ENCODE peak calls at places on chromosomes 6 and 20, in four cellular contexts. N, Q, Z and Y are unnamed samples.

GRCh38 chr20:20079102-20079784 is 26.9 kb downstream of the CFAP61 start:
- DNase-seq in N (no peak), Z (no peak), Q (peak; percentile 16), Y (no peak)

GRCh38 chr20:62382306-62383198 is 4.4 kb upstream of the RPS21 start:
- DNase-seq in Q (peak; percentile 87), N (peak; percentile 90), Z (peak; percentile 88), Y (peak; percentile 95)

GRCh38 chr6:77467038-77467437 is 3.7 kb upstream of the HTR1B start:
- DNase-seq in Z (no peak), N (no peak), Q (no peak), Y (no peak)

GRCh38 chr6:32484614-32484998 is 44.9 kb downstream of the HLA-DRA start:
- DNase-seq in Q (no peak), Z (no peak), N (no peak), Y (no peak)

GRCh38 chr6:3848380-3848779 is 793 bp upstream of the FAM50B start:
- DNase-seq in Z (no peak), N (no peak), Q (no peak), Y (no peak)

GRCh38 chr6:143288923-143289322 is 161.6 kb downstream of the ADAT2 start:
- DNase-seq in Q (no peak), Z (no peak), N (no peak), Y (no peak)

GRCh38 chr6:112434896-112435295 is 87.8 kb downstream of the RFPL4B start:
- DNase-seq in Q (no peak), N (no peak), Z (no peak), Y (no peak)

GRCh38 chr6:117504478-117505144 is 22.1 kb downstream of the DCBLD1 start:
- DNase-seq in Z (no peak), Q (peak; percentile 68), N (no peak), Y (no peak)

GRCh38 chr6:87658516-87658915 is 43.5 kb downstream of the AKIRIN2 start:
- DNase-seq in Q (no peak), N (no peak), Z (no peak), Y (no peak)

GRCh38 chr6:39964094-39964493 is 29.8 kb upstream of the MOCS1 start:
- DNase-seq in N (no peak), Q (no peak), Z (no peak), Y (no peak)

GRCh38 chr6:168373389-168373788 is 53.8 kb upstream of the DACT2 start:
- DNase-seq in N (no peak), Q (no peak), Z (no peak), Y (no peak)

GRCh38 chr6:108735991-108736345 is 112.3 kb upstream of the ARMC2 start:
- DNase-seq in Z (peak; percentile 44), N (no peak), Q (no peak), Y (no peak)

GRCh38 chr6:135423649-135424128 is 73.9 kb downstream of the AHI1 start:
- DNase-seq in N (peak; percentile 18), Q (peak; percentile 52), Z (peak; percentile 72), Y (no peak)

GRCh38 chr6:161048636-161049035 is 57.1 kb downstream of the MAP3K4 start:
- DNase-seq in Q (no peak), N (peak; percentile 65), Z (no peak), Y (no peak)

GRCh38 chr6:74574794-74575193 is 631.1 kb downstream of the COL12A1 start:
- DNase-seq in Z (peak; percentile 2), N (peak; percentile 13), Q (peak; percentile 49), Y (no peak)

GRCh38 chr6:138255443-138255842 is 37.2 kb upstream of the PBOV1 start:
- DNase-seq in Q (no peak), Z (no peak), N (no peak), Y (no peak)

GRCh38 chr20:38534756-38535155 is 46.2 kb upstream of the ADIG start:
- DNase-seq in Q (no peak), Z (no peak), N (no peak), Y (no peak)

GRCh38 chr6:134363323-134364039 is 45.6 kb upstream of the SGK1 start:
- DNase-seq in Q (no peak), Z (peak; percentile 6), N (no peak), Y (no peak)

GRCh38 chr6:113381232-113381631 is 475.9 kb upstream of the MARCKS start:
- DNase-seq in Q (no peak), Z (no peak), N (no peak), Y (no peak)

GRCh38 chr6:20575691-20576451 is 41.6 kb downstream of the CDKAL1 start:
- DNase-seq in Q (no peak), Z (no peak), N (no peak), Y (no peak)

GRCh38 chr6:13643125-13643524 is 28.0 kb downstream of the NOL7 start:
- DNase-seq in Z (no peak), Q (no peak), N (no peak), Y (no peak)

GRCh38 chr20:60239981-60240380 is 281.8 kb downstream of the CDH26 start:
- DNase-seq in Z (no peak), N (no peak), Q (no peak), Y (no peak)

GRCh38 chr6:24330137-24330732 is 27.6 kb downstream of the DCDC2 start:
- DNase-seq in Z (no peak), Q (peak; percentile 99), N (no peak), Y (no peak)

GRCh38 chr6:98695076-98695816 is 139.1 kb upstream of the POU3F2 start:
- DNase-seq in Q (no peak), N (no peak), Z (no peak), Y (no peak)

GRCh38 chr6:71965404-71965803 is 79.1 kb downstream of the RIMS1 start:
- DNase-seq in N (no peak), Q (no peak), Z (no peak), Y (peak; percentile 19)

GRCh38 chr20:46375771-46376170 is 30.6 kb downstream of the ELMO2 start:
- DNase-seq in Z (peak; percentile 20), N (no peak), Q (no peak), Y (no peak)

GRCh38 chr6:156310701-156311100 is 466.5 kb upstream of the ARID1B start:
- DNase-seq in N (no peak), Z (no peak), Q (no peak), Y (no peak)

GRCh38 chr6:124962617-124963415 is 579 bp downstream of the RNF217 start:
- DNase-seq in Q (no peak), Z (peak; percentile 63), N (peak; percentile 26), Y (peak; percentile 66)

GRCh38 chr6:158718431-158719126 is 68.7 kb downstream of the SYTL3 start:
- DNase-seq in N (peak; percentile 59), Z (peak; percentile 77), Q (peak; percentile 38), Y (peak; percentile 76)

GRCh38 chr6:105941616-105942412 is 144.3 kb upstream of the PRDM1 start:
- DNase-seq in N (no peak), Q (no peak), Z (no peak), Y (no peak)
- TF ChIP-seq MAX in N (no peak), Q (no peak), Z (no peak), Y (no peak)

GRCh38 chr20:44153636-44154043 is 33.3 kb downstream of the JPH2 start:
- DNase-seq in N (no peak), Z (no peak), Q (no peak), Y (no peak)

GRCh38 chr20:44157061-44157460 is 29.9 kb downstream of the JPH2 start:
- DNase-seq in Q (no peak), N (no peak), Z (no peak), Y (no peak)

GRCh38 chr20:44154521-44155001 is 32.4 kb downstream of the JPH2 start:
- DNase-seq in N (no peak), Q (no peak), Z (no peak), Y (no peak)

GRCh38 chr20:44151621-44152416 is 35.2 kb downstream of the JPH2 start:
- DNase-seq in N (no peak), Q (no peak), Z (no peak), Y (no peak)
- TF ChIP-seq FOXJ3 in N (no peak), Q (no peak), Z (no peak), Y (no peak)

DNA sequence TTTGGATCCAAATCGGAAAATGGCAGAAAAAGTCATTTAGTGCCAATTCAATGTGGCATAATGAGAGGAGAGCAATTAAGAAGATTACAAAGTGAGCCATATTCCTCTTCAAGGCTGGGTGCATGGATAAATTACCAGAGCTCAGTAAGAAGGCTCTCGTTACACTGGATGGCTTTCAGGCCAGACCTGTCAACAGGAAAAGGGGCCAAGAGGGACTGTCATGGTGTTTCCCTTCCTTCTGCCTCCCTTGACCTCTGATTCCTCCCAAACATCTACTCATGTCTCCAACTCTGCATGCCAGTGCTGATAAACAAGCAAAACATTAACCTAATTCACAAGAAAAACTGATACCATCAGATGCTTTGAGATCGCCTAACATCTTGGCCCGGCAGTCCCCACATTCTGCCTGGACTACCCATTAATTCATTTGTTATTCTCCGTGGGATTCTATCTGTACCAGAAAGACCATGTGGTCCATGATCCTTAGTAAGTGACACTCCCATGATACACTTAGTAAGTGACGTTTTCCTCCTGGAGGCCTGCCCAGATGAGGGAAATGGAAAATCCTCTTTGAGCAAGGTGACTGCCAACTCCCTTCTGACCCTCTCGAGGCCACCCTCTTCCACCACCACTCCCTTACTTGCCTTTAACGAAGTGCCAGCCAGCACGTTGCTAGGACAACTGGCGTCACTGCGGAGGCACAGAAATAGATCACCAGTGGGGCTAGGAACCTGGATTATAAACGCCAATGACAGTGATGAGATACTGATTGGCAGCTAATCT is 239.2 kb downstream of the GMPR start:
- DNase-seq in N (no peak), Q (no peak), Z (no peak), Y (no peak)
- TF ChIP-seq MAX in N (no peak), Q (no peak), Z (no peak), Y (no peak)

GRCh38 chr6:132053523-132053922 is 102.4 kb upstream of the CCN2 start:
- DNase-seq in N (no peak), Z (no peak), Q (no peak), Y (no peak)
- TF ChIP-seq FOXJ3 in N (no peak), Z (no peak), Q (no peak), Y (no peak)

GRCh38 chr6:155120034-155120433 is 124.9 kb downstream of the TIAM2 start:
- DNase-seq in Z (no peak), Q (no peak), N (no peak), Y (peak; percentile 52)
- TF ChIP-seq MAX in Z (no peak), Q (no peak), N (no peak), Y (no peak)

DNA sequence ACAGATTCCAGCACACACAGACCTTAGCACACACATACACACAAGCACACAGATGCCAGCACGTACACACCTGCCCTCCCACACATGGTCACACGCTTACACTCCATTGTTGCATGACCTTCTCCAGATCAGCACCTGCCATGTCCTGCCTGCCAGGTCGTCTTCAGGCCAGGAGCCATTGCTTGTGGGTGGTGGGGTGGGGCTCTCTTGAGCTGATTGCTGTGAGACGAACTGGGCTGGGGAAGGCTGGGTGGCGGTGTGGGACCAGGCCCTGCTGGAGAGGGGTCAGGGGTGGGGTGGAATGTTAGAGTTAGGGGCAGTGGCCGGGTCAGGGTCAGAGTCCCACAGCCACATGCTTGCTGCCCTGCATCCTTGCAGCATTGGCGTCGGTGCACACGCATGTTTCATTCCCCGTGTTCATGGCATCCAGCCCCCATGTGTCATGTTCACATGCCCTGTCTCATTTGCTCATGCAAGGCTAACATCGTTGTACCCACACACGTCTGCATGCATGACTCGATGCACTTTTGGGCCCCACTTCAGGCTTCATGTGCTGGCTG is 6.5 kb upstream of the NPBWR2 start:
- DNase-seq in Q (no peak), N (peak; percentile 17), Z (no peak), Y (no peak)
- TF ChIP-seq FOXJ3 in Q (no peak), N (no peak), Z (no peak), Y (no peak)

DNA sequence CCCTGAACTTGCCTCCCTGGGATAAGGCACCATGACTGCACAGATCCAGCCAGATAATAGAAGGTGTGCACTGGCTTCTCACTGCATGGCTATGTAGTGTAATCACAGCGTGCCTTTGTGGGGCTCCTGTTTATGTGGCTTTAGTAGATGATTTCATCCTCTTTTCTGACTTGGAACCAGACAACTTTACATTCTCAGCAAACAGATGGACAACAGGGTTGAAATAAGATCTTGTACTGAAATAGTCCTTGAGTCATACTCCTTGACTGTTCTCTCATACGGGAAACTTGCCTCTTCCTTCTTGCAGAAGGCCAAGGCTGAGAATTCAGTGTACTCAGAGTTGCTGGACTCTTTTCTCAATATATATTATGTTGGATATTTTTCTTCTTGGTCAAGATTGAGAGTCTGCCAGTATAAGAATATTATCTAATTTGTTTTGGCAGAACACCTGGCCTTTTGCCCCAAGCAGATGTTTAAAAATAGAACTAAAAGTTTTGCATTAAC is 25.0 kb upstream of the RNF144B start:
- DNase-seq in N (no peak), Q (no peak), Z (no peak), Y (no peak)
- TF ChIP-seq MAX in N (peak; percentile 64), Q (no peak), Z (no peak), Y (no peak)